ENCODE peak calls at places on chromosomes 3 and 15, in four cellular contexts. C, E, P and R are unnamed samples.
A peak's percentile ranks its signal among the peaks of the same experiment; 100 is the strongest.

GRCh38 chr15:95485367-95485766 is 845.1 kb upstream of the NR2F2 start:
- DNase-seq in C (no peak), E (no peak), P (no peak), R (no peak)

GRCh38 chr3:184459355-184459754 is 79.5 kb downstream of the CHRD start:
- DNase-seq in C (no peak), E (no peak), P (no peak), R (no peak)

GRCh38 chr15:40095381-40096093 is 13.1 kb downstream of the BMF start:
- DNase-seq in C (no peak), E (no peak), P (no peak), R (no peak)

GRCh38 chr3:174156200-174156599 is 702.9 kb upstream of the NAALADL2 start:
- DNase-seq in C (no peak), E (no peak), P (no peak), R (no peak)

GRCh38 chr3:197428117-197428761 is 127.5 kb downstream of the BDH1 start:
- DNase-seq in C (no peak), E (peak; percentile 43), P (no peak), R (no peak)

GRCh38 chr15:56736308-56736707 is 3.0 kb upstream of the ZNF280D start:
- DNase-seq in C (no peak), E (no peak), P (no peak), R (no peak)

GRCh38 chr15:80925597-80926059 is 64.0 kb downstream of the MESD start:
- DNase-seq in C (peak; percentile 24), E (no peak), P (no peak), R (no peak)

GRCh38 chr15:77012117-77012712 is 17.3 kb downstream of the PSTPIP1 start:
- DNase-seq in C (no peak), E (no peak), P (no peak), R (no peak)

GRCh38 chr15:48536681-48537091 is 108.8 kb downstream of the FBN1 start:
- DNase-seq in C (no peak), E (no peak), P (no peak), R (no peak)

GRCh38 chr15:76954744-76955143 is 23.2 kb downstream of the RCN2 start:
- DNase-seq in C (no peak), E (no peak), P (no peak), R (no peak)

GRCh38 chr3:120137548-120137947 is 43.3 kb upstream of the GSK3B start:
- DNase-seq in C (no peak), E (no peak), P (no peak), R (no peak)

GRCh38 chr3:49148159-49148558 is 15.3 kb upstream of the LAMB2 start:
- DNase-seq in C (no peak), E (no peak), P (no peak), R (no peak)

GRCh38 chr15:35842631-35843030 is 296.7 kb upstream of the DPH6 start:
- DNase-seq in C (no peak), E (no peak), P (no peak), R (no peak)

GRCh38 chr15:69478259-69478687 is 25.7 kb downstream of the RPLP1 start:
- DNase-seq in C (peak; percentile 46), E (no peak), P (peak; percentile 88), R (no peak)

GRCh38 chr3:138118863-138119766 is 3.7 kb upstream of the DZIP1L start:
- DNase-seq in C (peak; percentile 87), E (peak; percentile 90), P (peak; percentile 77), R (peak; percentile 75)

GRCh38 chr15:92629276-92629974 is 26.1 kb downstream of the FAM174B start:
- DNase-seq in C (no peak), E (no peak), P (no peak), R (no peak)

GRCh38 chr15:43958894-43959330 is 132.1 kb downstream of the WDR76 start:
- DNase-seq in C (no peak), E (no peak), P (no peak), R (no peak)

GRCh38 chr15:68994981-68995753 is 19.3 kb upstream of the NOX5 start:
- DNase-seq in C (no peak), E (no peak), P (no peak), R (no peak)

GRCh38 chr15:100516592-100517489 is 11.9 kb downstream of the CERS3 start:
- DNase-seq in C (peak; percentile 19), E (no peak), P (no peak), R (no peak)

GRCh38 chr3:10706156-10707088 is 109.6 kb upstream of the SLC6A11 start:
- DNase-seq in C (no peak), E (no peak), P (no peak), R (no peak)

GRCh38 chr3:73787620-73788019 is 162.9 kb upstream of the PDZRN3 start:
- DNase-seq in C (no peak), E (no peak), P (no peak), R (no peak)

GRCh38 chr15:87477759-87478687 is 778.5 kb downstream of the NTRK3 start:
- DNase-seq in C (peak; percentile 34), E (peak; percentile 66), P (peak; percentile 19), R (peak; percentile 34)

GRCh38 chr3:11539677-11540076 is 104.0 kb downstream of the VGLL4 start:
- DNase-seq in C (no peak), E (no peak), P (no peak), R (no peak)

GRCh38 chr15:81749667-81750360 is 296.0 kb downstream of the MEX3B start:
- DNase-seq in C (no peak), E (no peak), P (peak; percentile 10), R (no peak)

GRCh38 chr3:61743067-61743466 is 181.7 kb downstream of the PTPRG start:
- DNase-seq in C (no peak), E (no peak), P (no peak), R (no peak)

GRCh38 chr3:62373714-62374333 is 474 bp upstream of the FEZF2 start:
- DNase-seq in C (no peak), E (no peak), P (no peak), R (no peak)

GRCh38 chr15:59997070-59997701 is 6.9 kb upstream of the FOXB1 start:
- DNase-seq in C (no peak), E (no peak), P (peak; percentile 32), R (no peak)

GRCh38 chr3:112531358-112531781 is 30.4 kb downstream of the ATG3 start:
- DNase-seq in C (no peak), E (no peak), P (peak; percentile 3), R (no peak)

DNA sequence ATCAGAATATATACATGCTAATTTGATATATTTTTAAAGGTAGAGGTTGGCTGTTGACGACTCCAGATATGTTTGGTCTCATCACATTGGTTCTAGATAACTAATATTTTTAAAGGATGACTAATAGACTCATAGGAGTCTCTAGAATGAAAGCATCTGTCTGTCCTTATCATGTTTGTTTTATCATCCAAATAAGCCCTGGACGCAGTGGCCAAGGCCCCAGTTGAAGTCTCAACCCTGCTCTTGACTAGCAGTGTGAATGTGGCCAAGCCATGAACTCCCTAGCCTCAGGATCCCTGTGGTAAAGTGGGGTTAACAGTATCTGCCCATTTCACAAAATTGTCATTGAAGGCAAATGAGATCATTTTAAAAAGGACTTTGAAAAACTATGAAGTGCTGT is 53.6 kb downstream of the ABHD2 start:
- DNase-seq in C (no peak), E (no peak), P (no peak), R (no peak)
- H3K4me1 ChIP-seq in C (peaks cover 45% of the 10 kb centered on the region), E (no peaks in the 10 kb centered on the region), P (no peaks in the 10 kb centered on the region), R (peaks cover 38% of the 10 kb centered on the region)

GRCh38 chr15:98743177-98743576 is 94.8 kb downstream of the IGF1R start:
- DNase-seq in C (no peak), E (no peak), P (no peak), R (no peak)
- H3K4me1 ChIP-seq in C (peaks cover 13% of the 10 kb centered on the region), E (no peaks in the 10 kb centered on the region), P (peaks cover 9% of the 10 kb centered on the region), R (peaks cover 3% of the 10 kb centered on the region)

GRCh38 chr3:67384790-67385397 is 269.5 kb downstream of the SUCLG2 start:
- DNase-seq in C (peak; percentile 28), E (no peak), P (peak; percentile 73), R (no peak)

GRCh38 chr3:67382551-67382950 is 271.9 kb downstream of the SUCLG2 start:
- DNase-seq in C (no peak), E (no peak), P (no peak), R (no peak)

GRCh38 chr3:67383379-67383778 is 271.0 kb downstream of the SUCLG2 start:
- DNase-seq in C (no peak), E (no peak), P (no peak), R (no peak)

GRCh38 chr3:67380118-67380517 is 274.3 kb downstream of the SUCLG2 start:
- DNase-seq in C (no peak), E (no peak), P (peak; percentile 64), R (no peak)

DNA sequence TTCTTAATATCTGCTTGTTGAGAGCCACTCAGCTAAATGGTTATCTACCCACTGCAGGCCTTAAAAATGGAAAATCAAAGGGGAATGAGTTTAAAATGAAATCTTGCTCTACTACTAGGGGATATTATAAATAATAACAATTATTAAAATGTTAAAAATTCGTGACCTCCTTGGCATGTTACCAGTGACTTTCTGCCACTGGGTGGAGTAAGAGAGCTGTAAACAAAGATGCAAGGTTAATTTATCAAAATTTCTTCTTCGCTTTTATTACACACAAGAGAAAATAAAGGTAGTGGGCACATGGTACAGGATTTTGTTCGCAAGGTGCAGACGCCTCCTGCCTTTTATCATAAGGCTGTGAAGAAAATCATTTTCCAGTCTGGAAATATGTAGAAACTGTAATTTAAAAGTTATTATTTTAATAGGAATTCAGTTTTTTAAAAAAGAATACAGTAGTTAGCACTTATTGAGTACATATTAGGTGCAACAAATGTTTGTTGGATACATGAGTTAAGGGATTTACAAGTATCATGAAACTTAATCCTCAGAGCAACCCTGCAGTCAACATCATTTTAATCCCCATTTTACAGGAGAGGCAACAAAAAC is 272.6 kb downstream of the SUCLG2 start:
- DNase-seq in C (no peak), E (peak; percentile 46), P (peak; percentile 53), R (no peak)
- H3K4me1 ChIP-seq in C (no peaks in the 10 kb centered on the region), E (no peaks in the 10 kb centered on the region), P (peaks cover 19% of the 10 kb centered on the region), R (peaks cover 2% of the 10 kb centered on the region)

GRCh38 chr3:45644063-45644462 is 45.1 kb upstream of the SACM1L start:
- DNase-seq in C (no peak), E (no peak), P (no peak), R (no peak)
- H3K4me1 ChIP-seq in C (peaks cover 39% of the 10 kb centered on the region), E (no peaks in the 10 kb centered on the region), P (peaks cover 18% of the 10 kb centered on the region), R (peaks cover 48% of the 10 kb centered on the region)

DNA sequence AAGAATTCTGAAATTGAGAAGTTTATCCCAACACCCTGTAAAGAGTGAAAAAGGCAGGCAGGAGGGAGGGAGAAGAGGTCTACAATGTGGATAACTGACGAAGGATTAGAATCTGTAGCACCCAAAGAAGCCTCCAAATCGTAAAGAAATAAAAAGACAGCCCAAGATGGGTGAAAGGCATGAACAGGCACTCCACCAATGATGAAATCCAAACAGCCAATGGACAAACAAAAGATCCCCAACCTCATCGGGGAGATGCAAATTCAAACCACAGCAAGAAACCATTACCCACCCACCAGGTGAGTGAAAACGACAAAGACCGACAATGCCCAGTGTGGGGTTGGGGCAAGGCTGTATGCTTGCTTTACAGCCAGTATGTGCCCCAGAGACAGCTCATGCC is 85.6 kb downstream of the IQSEC1 start:
- DNase-seq in C (no peak), E (no peak), P (no peak), R (no peak)
- H3K4me1 ChIP-seq in C (peaks cover 10% of the 10 kb centered on the region), E (no peaks in the 10 kb centered on the region), P (peaks cover under 1% of the 10 kb centered on the region), R (no peaks in the 10 kb centered on the region)